ENCODE peak calls at places on chromosomes 7 and 10, in nine cellular contexts. One of them, this sample, is unnamed.
A peak's percentile ranks its signal among the peaks of the same experiment; 100 is the strongest.

GRCh38 chr7:5266148-5267028 is 16.4 kb upstream of the SLC29A4 start:
- DNase-seq in neuronal stem cell: no peak
- DNase-seq in epithelial cell of esophagus: no peak
- DNase-seq in ureter: no peak
- DNase-seq in fibroblast of pulmonary artery: no peak
- DNase-seq in T-cell: no peak
- DNase-seq in EH: no peak
- DNase-seq in HFFc6: no peak
- DNase-seq in germinal center: no peak
- DNase-seq in this sample: peak; percentile 9

GRCh38 chr10:18719811-18720210 is 60.6 kb downstream of the ARL5B start:
- DNase-seq in neuronal stem cell: no peak
- DNase-seq in epithelial cell of esophagus: peak; percentile 16
- DNase-seq in ureter: no peak
- DNase-seq in fibroblast of pulmonary artery: no peak
- DNase-seq in T-cell: no peak
- DNase-seq in EH: no peak
- DNase-seq in HFFc6: no peak
- DNase-seq in germinal center: no peak
- DNase-seq in this sample: no peak

GRCh38 chr10:77716943-77717735 is 79.5 kb upstream of the KCNMA1 start:
- DNase-seq in neuronal stem cell: no peak
- DNase-seq in epithelial cell of esophagus: no peak
- DNase-seq in ureter: no peak
- DNase-seq in fibroblast of pulmonary artery: no peak
- DNase-seq in T-cell: no peak
- DNase-seq in EH: peak; percentile 34
- DNase-seq in HFFc6: no peak
- DNase-seq in germinal center: no peak
- DNase-seq in this sample: no peak

GRCh38 chr10:76306859-76307258 is 875.4 kb downstream of the LRMDA start:
- DNase-seq in neuronal stem cell: no peak
- DNase-seq in epithelial cell of esophagus: no peak
- DNase-seq in ureter: no peak
- DNase-seq in fibroblast of pulmonary artery: peak; percentile 53
- DNase-seq in T-cell: no peak
- DNase-seq in EH: peak; percentile 75
- DNase-seq in HFFc6: no peak
- DNase-seq in germinal center: no peak
- DNase-seq in this sample: peak; percentile 93

GRCh38 chr7:26143298-26144044 is 8.5 kb upstream of the NFE2L3 start:
- DNase-seq in neuronal stem cell: no peak
- DNase-seq in epithelial cell of esophagus: peak; percentile 73
- DNase-seq in ureter: no peak
- DNase-seq in fibroblast of pulmonary artery: peak; percentile 65
- DNase-seq in T-cell: no peak
- DNase-seq in EH: peak; percentile 21
- DNase-seq in HFFc6: peak; percentile 35
- DNase-seq in germinal center: no peak
- DNase-seq in this sample: peak; percentile 55

GRCh38 chr10:66804911-66805310 is 120.9 kb upstream of the LRRTM3 start:
- DNase-seq in neuronal stem cell: no peak
- DNase-seq in epithelial cell of esophagus: no peak
- DNase-seq in ureter: no peak
- DNase-seq in fibroblast of pulmonary artery: no peak
- DNase-seq in T-cell: no peak
- DNase-seq in EH: no peak
- DNase-seq in HFFc6: no peak
- DNase-seq in germinal center: no peak
- DNase-seq in this sample: no peak

GRCh38 chr10:128149267-128149666 is 23.0 kb upstream of the MKI67 start:
- DNase-seq in neuronal stem cell: no peak
- DNase-seq in epithelial cell of esophagus: no peak
- DNase-seq in ureter: no peak
- DNase-seq in fibroblast of pulmonary artery: no peak
- DNase-seq in T-cell: no peak
- DNase-seq in EH: no peak
- DNase-seq in HFFc6: no peak
- DNase-seq in germinal center: no peak
- DNase-seq in this sample: no peak

GRCh38 chr10:47311900-47312662 is 10.2 kb upstream of the GDF2 start:
- DNase-seq in neuronal stem cell: peak; percentile 61
- DNase-seq in epithelial cell of esophagus: peak; percentile 75
- DNase-seq in ureter: peak; percentile 89
- DNase-seq in fibroblast of pulmonary artery: peak; percentile 78
- DNase-seq in T-cell: peak; percentile 67
- DNase-seq in EH: peak; percentile 80
- DNase-seq in HFFc6: peak; percentile 71
- DNase-seq in germinal center: peak; percentile 70
- DNase-seq in this sample: peak; percentile 46

GRCh38 chr10:1417574-1417973 is 319.8 kb downstream of the ADARB2 start:
- DNase-seq in neuronal stem cell: no peak
- DNase-seq in epithelial cell of esophagus: no peak
- DNase-seq in ureter: no peak
- DNase-seq in fibroblast of pulmonary artery: no peak
- DNase-seq in T-cell: no peak
- DNase-seq in EH: no peak
- DNase-seq in HFFc6: no peak
- DNase-seq in germinal center: no peak
- DNase-seq in this sample: no peak

GRCh38 chr10:46544989-46545791 is 11.3 kb downstream of the GPRIN2 start:
- DNase-seq in neuronal stem cell: no peak
- DNase-seq in epithelial cell of esophagus: peak; percentile 44
- DNase-seq in ureter: peak; percentile 46
- DNase-seq in fibroblast of pulmonary artery: peak; percentile 23
- DNase-seq in T-cell: no peak
- DNase-seq in EH: peak; percentile 54
- DNase-seq in HFFc6: peak; percentile 56
- DNase-seq in germinal center: peak; percentile 70
- DNase-seq in this sample: no peak

GRCh38 chr10:91930939-91931338 is 7.4 kb downstream of the BTAF1 start:
- DNase-seq in neuronal stem cell: no peak
- DNase-seq in epithelial cell of esophagus: no peak
- DNase-seq in ureter: no peak
- DNase-seq in fibroblast of pulmonary artery: no peak
- DNase-seq in T-cell: no peak
- DNase-seq in EH: no peak
- DNase-seq in HFFc6: no peak
- DNase-seq in germinal center: no peak
- DNase-seq in this sample: no peak